ENCODE peak calls at places on chromosomes 1 and 21, in eight cellular contexts. One of them, this sample, is unnamed.

GRCh38 chr1:65830306-65830705 is 37.6 kb downstream of the PDE4B start:
- ATAC-seq in Panc1: no peak
- ATAC-seq in K562: no peak
- ATAC-seq in GM23338: no peak
- ATAC-seq in upper lobe of left lung: no peak
- ATAC-seq in HCT116: no peak
- ATAC-seq in HepG2: no peak
- ATAC-seq in GM12878: no peak
- ATAC-seq in this sample: no peak

GRCh38 chr1:215526147-215526845 is 40.8 kb upstream of the KCTD3 start:
- ATAC-seq in Panc1: peak
- ATAC-seq in K562: peak
- ATAC-seq in GM23338: peak
- ATAC-seq in upper lobe of left lung: peak
- ATAC-seq in HCT116: peak
- ATAC-seq in HepG2: peak
- ATAC-seq in GM12878: peak
- ATAC-seq in this sample: no peak

GRCh38 chr1:228005511-228006033 is 1.2 kb upstream of the WNT3A start:
- ATAC-seq in Panc1: peak
- ATAC-seq in K562: no peak
- ATAC-seq in GM23338: no peak
- ATAC-seq in upper lobe of left lung: no peak
- ATAC-seq in HCT116: no peak
- ATAC-seq in HepG2: no peak
- ATAC-seq in GM12878: no peak
- ATAC-seq in this sample: no peak

GRCh38 chr1:59107516-59107915 is 189.4 kb upstream of the FGGY start:
- ATAC-seq in Panc1: no peak
- ATAC-seq in K562: no peak
- ATAC-seq in GM23338: peak
- ATAC-seq in upper lobe of left lung: no peak
- ATAC-seq in HCT116: no peak
- ATAC-seq in HepG2: no peak
- ATAC-seq in GM12878: no peak
- ATAC-seq in this sample: peak

GRCh38 chr1:223765036-223765718 is 52.8 kb downstream of the CAPN2 start:
- ATAC-seq in Panc1: peak
- ATAC-seq in K562: peak
- ATAC-seq in GM23338: peak
- ATAC-seq in upper lobe of left lung: peak
- ATAC-seq in HCT116: peak
- ATAC-seq in HepG2: peak
- ATAC-seq in GM12878: peak
- ATAC-seq in this sample: peak

GRCh38 chr1:160460214-160460642 is 59.9 kb downstream of the VANGL2 start:
- ATAC-seq in Panc1: no peak
- ATAC-seq in K562: no peak
- ATAC-seq in GM23338: no peak
- ATAC-seq in upper lobe of left lung: no peak
- ATAC-seq in HCT116: no peak
- ATAC-seq in HepG2: no peak
- ATAC-seq in GM12878: peak
- ATAC-seq in this sample: no peak

GRCh38 chr1:191572479-191572878 is 585.8 kb upstream of the RGS18 start:
- ATAC-seq in Panc1: no peak
- ATAC-seq in K562: peak
- ATAC-seq in GM23338: no peak
- ATAC-seq in upper lobe of left lung: no peak
- ATAC-seq in HCT116: no peak
- ATAC-seq in HepG2: no peak
- ATAC-seq in GM12878: no peak
- ATAC-seq in this sample: no peak

GRCh38 chr1:220701974-220702373 is 11.8 kb downstream of the C1orf115 start:
- ATAC-seq in Panc1: no peak
- ATAC-seq in K562: no peak
- ATAC-seq in GM23338: no peak
- ATAC-seq in upper lobe of left lung: no peak
- ATAC-seq in HCT116: no peak
- ATAC-seq in HepG2: no peak
- ATAC-seq in GM12878: peak
- ATAC-seq in this sample: no peak

GRCh38 chr1:91774520-91775203 is 111.3 kb downstream of the TGFBR3 start:
- ATAC-seq in Panc1: no peak
- ATAC-seq in K562: no peak
- ATAC-seq in GM23338: no peak
- ATAC-seq in upper lobe of left lung: peak
- ATAC-seq in HCT116: no peak
- ATAC-seq in HepG2: no peak
- ATAC-seq in GM12878: no peak
- ATAC-seq in this sample: peak

GRCh38 chr1:223341111-223341510 is 22.9 kb downstream of the SUSD4 start:
- ATAC-seq in Panc1: no peak
- ATAC-seq in K562: peak
- ATAC-seq in GM23338: no peak
- ATAC-seq in upper lobe of left lung: no peak
- ATAC-seq in HCT116: no peak
- ATAC-seq in HepG2: no peak
- ATAC-seq in GM12878: peak
- ATAC-seq in this sample: peak

GRCh38 chr1:181090653-181091126 is 2.2 kb downstream of the IER5 start:
- ATAC-seq in Panc1: no peak
- ATAC-seq in K562: peak
- ATAC-seq in GM23338: no peak
- ATAC-seq in upper lobe of left lung: no peak
- ATAC-seq in HCT116: no peak
- ATAC-seq in HepG2: no peak
- ATAC-seq in GM12878: peak
- ATAC-seq in this sample: no peak

GRCh38 chr1:98813738-98814309 is 152.3 kb downstream of the SNX7 start:
- ATAC-seq in Panc1: no peak
- ATAC-seq in K562: no peak
- ATAC-seq in GM23338: no peak
- ATAC-seq in upper lobe of left lung: no peak
- ATAC-seq in HCT116: no peak
- ATAC-seq in HepG2: no peak
- ATAC-seq in GM12878: peak
- ATAC-seq in this sample: no peak

GRCh38 chr1:156591181-156591431 is 470 bp upstream of the NAXE start:
- ATAC-seq in Panc1: peak
- ATAC-seq in K562: peak
- ATAC-seq in GM23338: peak
- ATAC-seq in upper lobe of left lung: no peak
- ATAC-seq in HCT116: no peak
- ATAC-seq in HepG2: peak
- ATAC-seq in GM12878: peak
- ATAC-seq in this sample: no peak

GRCh38 chr21:36211660-36212512 is 55.3 kb downstream of the DOP1B start:
- ATAC-seq in Panc1: no peak
- ATAC-seq in K562: no peak
- ATAC-seq in GM23338: no peak
- ATAC-seq in upper lobe of left lung: no peak
- ATAC-seq in HCT116: no peak
- ATAC-seq in HepG2: no peak
- ATAC-seq in GM12878: no peak
- ATAC-seq in this sample: no peak

GRCh38 chr1:19635646-19636045 is 8.5 kb upstream of the NBL1 start:
- ATAC-seq in Panc1: no peak
- ATAC-seq in K562: no peak
- ATAC-seq in GM23338: no peak
- ATAC-seq in upper lobe of left lung: no peak
- ATAC-seq in HCT116: peak
- ATAC-seq in HepG2: no peak
- ATAC-seq in GM12878: no peak
- ATAC-seq in this sample: no peak

GRCh38 chr1:159828916-159829634 is 2.4 kb downstream of the SLAMF8 start:
- ATAC-seq in Panc1: peak
- ATAC-seq in K562: peak
- ATAC-seq in GM23338: peak
- ATAC-seq in upper lobe of left lung: peak
- ATAC-seq in HCT116: peak
- ATAC-seq in HepG2: peak
- ATAC-seq in GM12878: peak
- ATAC-seq in this sample: peak

GRCh38 chr1:31110846-31111245 is 45.3 kb upstream of the PUM1 start:
- ATAC-seq in Panc1: peak
- ATAC-seq in K562: no peak
- ATAC-seq in GM23338: peak
- ATAC-seq in upper lobe of left lung: no peak
- ATAC-seq in HCT116: no peak
- ATAC-seq in HepG2: no peak
- ATAC-seq in GM12878: no peak
- ATAC-seq in this sample: no peak

GRCh38 chr1:157404063-157404501 is 148.2 kb downstream of the FCRL5 start:
- ATAC-seq in Panc1: no peak
- ATAC-seq in K562: peak
- ATAC-seq in GM23338: no peak
- ATAC-seq in upper lobe of left lung: no peak
- ATAC-seq in HCT116: no peak
- ATAC-seq in HepG2: no peak
- ATAC-seq in GM12878: peak
- ATAC-seq in this sample: no peak

GRCh38 chr1:183277821-183278735 is 92.0 kb downstream of the LAMC2 start:
- ATAC-seq in Panc1: no peak
- ATAC-seq in K562: no peak
- ATAC-seq in GM23338: no peak
- ATAC-seq in upper lobe of left lung: no peak
- ATAC-seq in HCT116: no peak
- ATAC-seq in HepG2: no peak
- ATAC-seq in GM12878: no peak
- ATAC-seq in this sample: no peak

GRCh38 chr1:59814901-59815825 is at the start of gene HOOK1:
- ATAC-seq in Panc1: peak
- ATAC-seq in K562: no peak
- ATAC-seq in GM23338: peak
- ATAC-seq in upper lobe of left lung: peak
- ATAC-seq in HCT116: peak
- ATAC-seq in HepG2: peak
- ATAC-seq in GM12878: peak
- ATAC-seq in this sample: peak

GRCh38 chr1:39086386-39087108 is 60.4 kb downstream of the NDUFS5 start:
- ATAC-seq in Panc1: no peak
- ATAC-seq in K562: peak
- ATAC-seq in GM23338: no peak
- ATAC-seq in upper lobe of left lung: no peak
- ATAC-seq in HCT116: no peak
- ATAC-seq in HepG2: no peak
- ATAC-seq in GM12878: peak
- ATAC-seq in this sample: peak

GRCh38 chr21:34037446-34037845 is 35.9 kb upstream of the MRPS6 start:
- ATAC-seq in Panc1: no peak
- ATAC-seq in K562: no peak
- ATAC-seq in GM23338: no peak
- ATAC-seq in upper lobe of left lung: no peak
- ATAC-seq in HCT116: no peak
- ATAC-seq in HepG2: no peak
- ATAC-seq in GM12878: no peak
- ATAC-seq in this sample: no peak

GRCh38 chr21:44994016-44994365 is 54.2 kb downstream of the SLX9 start:
- ATAC-seq in Panc1: no peak
- ATAC-seq in K562: no peak
- ATAC-seq in GM23338: no peak
- ATAC-seq in upper lobe of left lung: no peak
- ATAC-seq in HCT116: no peak
- ATAC-seq in HepG2: no peak
- ATAC-seq in GM12878: no peak
- ATAC-seq in this sample: no peak

DNA sequence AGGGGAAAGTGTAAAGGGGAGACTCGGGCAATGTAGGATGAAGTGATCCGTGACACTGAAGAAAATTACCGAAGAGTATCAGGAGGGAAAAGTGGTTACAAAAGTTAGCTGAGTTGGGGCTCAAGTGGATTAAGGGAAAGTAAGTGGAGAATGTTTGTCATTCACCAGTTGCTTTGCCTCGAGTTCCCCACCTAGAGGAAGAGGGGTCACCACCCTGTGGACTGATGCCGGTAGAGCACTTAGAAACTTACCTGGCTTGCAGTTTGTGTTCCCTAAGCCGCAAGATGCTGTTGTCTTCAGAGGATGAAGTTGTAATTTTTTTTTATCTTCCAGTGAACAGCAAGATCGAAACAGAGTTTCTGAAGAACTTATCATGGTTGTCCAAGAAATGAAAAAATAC is 1.0 kb downstream of the PER3 start:
- ATAC-seq in Panc1: no peak
- ATAC-seq in K562: no peak
- ATAC-seq in GM23338: peak
- ATAC-seq in upper lobe of left lung: no peak
- ATAC-seq in HCT116: no peak
- ATAC-seq in HepG2: no peak
- ATAC-seq in GM12878: no peak
- ATAC-seq in this sample: no peak
- TF ChIP-seq POLR2AphosphoS5 in Panc1: no peak
- TF ChIP-seq POLR2AphosphoS5 in K562: no peak
- TF ChIP-seq POLR2AphosphoS5 in GM23338: no peak
- TF ChIP-seq POLR2AphosphoS5 in upper lobe of left lung: no peak
- TF ChIP-seq POLR2AphosphoS5 in HCT116: no peak
- TF ChIP-seq POLR2AphosphoS5 in HepG2: no peak
- TF ChIP-seq POLR2AphosphoS5 in GM12878: no peak
- TF ChIP-seq POLR2AphosphoS5 in this sample: no peak

DNA sequence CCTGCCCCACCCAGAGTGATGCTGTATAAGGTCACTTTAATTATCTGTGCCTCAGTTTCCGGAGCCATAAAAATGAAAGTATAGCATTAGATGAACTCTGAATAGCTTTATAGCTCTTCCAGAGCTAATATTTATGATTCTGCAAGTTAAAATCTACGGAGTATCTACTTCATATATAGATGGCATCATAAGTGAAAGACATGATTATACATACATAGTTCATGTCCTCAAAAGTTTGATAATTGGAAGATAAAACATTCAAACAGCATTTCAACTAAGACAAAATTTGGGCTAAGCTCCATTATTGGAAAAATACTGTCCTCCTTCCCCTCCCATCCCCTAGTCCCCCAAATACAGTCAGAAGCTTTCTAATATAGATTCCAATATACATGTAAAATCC is 4.2 kb downstream of the AKT3 start:
- ATAC-seq in Panc1: no peak
- ATAC-seq in K562: no peak
- ATAC-seq in GM23338: no peak
- ATAC-seq in upper lobe of left lung: no peak
- ATAC-seq in HCT116: no peak
- ATAC-seq in HepG2: no peak
- ATAC-seq in GM12878: no peak
- ATAC-seq in this sample: no peak
- H3K4me3 ChIP-seq in Panc1: no peak
- H3K4me3 ChIP-seq in K562: no peak
- H3K4me3 ChIP-seq in GM23338: no peak
- H3K4me3 ChIP-seq in upper lobe of left lung: no peak
- H3K4me3 ChIP-seq in HCT116: no peak
- H3K4me3 ChIP-seq in HepG2: no peak
- H3K4me3 ChIP-seq in GM12878: no peak
- H3K4me3 ChIP-seq in this sample: no peak

GRCh38 chr1:244054924-244055263 is 3.8 kb downstream of the ZBTB18 start:
- ATAC-seq in Panc1: no peak
- ATAC-seq in K562: no peak
- ATAC-seq in GM23338: no peak
- ATAC-seq in upper lobe of left lung: no peak
- ATAC-seq in HCT116: no peak
- ATAC-seq in HepG2: no peak
- ATAC-seq in GM12878: no peak
- ATAC-seq in this sample: no peak
- TF ChIP-seq POLR2AphosphoS5 in Panc1: no peak
- TF ChIP-seq POLR2AphosphoS5 in K562: no peak
- TF ChIP-seq POLR2AphosphoS5 in GM23338: no peak
- TF ChIP-seq POLR2AphosphoS5 in upper lobe of left lung: no peak
- TF ChIP-seq POLR2AphosphoS5 in HCT116: no peak
- TF ChIP-seq POLR2AphosphoS5 in HepG2: no peak
- TF ChIP-seq POLR2AphosphoS5 in GM12878: no peak
- TF ChIP-seq POLR2AphosphoS5 in this sample: no peak

GRCh38 chr1:209767105-209767504 is 11.3 kb downstream of the TRAF3IP3 start:
- ATAC-seq in Panc1: no peak
- ATAC-seq in K562: no peak
- ATAC-seq in GM23338: no peak
- ATAC-seq in upper lobe of left lung: no peak
- ATAC-seq in HCT116: no peak
- ATAC-seq in HepG2: no peak
- ATAC-seq in GM12878: no peak
- ATAC-seq in this sample: no peak
- H3K4me3 ChIP-seq in Panc1: no peak
- H3K4me3 ChIP-seq in K562: no peak
- H3K4me3 ChIP-seq in GM23338: no peak
- H3K4me3 ChIP-seq in upper lobe of left lung: no peak
- H3K4me3 ChIP-seq in HCT116: no peak
- H3K4me3 ChIP-seq in HepG2: no peak
- H3K4me3 ChIP-seq in GM12878: no peak
- H3K4me3 ChIP-seq in this sample: no peak